ENCODE peak calls at places on chromosomes 13 and 19, in four cellular contexts. S is fibroblast of pulmonary artery; I is GM04503; M is stimulated activated CD4-positive, alpha-beta T cell treated with anti-CD3 and anti-CD28 coated beads, Interleukin-15, amount 100 ng/mL, for 1 hour. Z is an unnamed sample.

GRCh38 chr13:21328201-21328600 is 130.9 kb downstream of the ZDHHC20 start:
- DNase-seq in S (no peak), I (no peak), M (no peak), Z (no peak)

GRCh38 chr13:106919093-106919492 is 351.2 kb upstream of the ARGLU1 start:
- DNase-seq in S (peak), I (no peak), M (no peak), Z (no peak)

GRCh38 chr19:58361900-58362271 is 665 bp downstream of the ZNF497 start:
- DNase-seq in S (peak), I (no peak), M (no peak), Z (peak)

GRCh38 chr19:35240322-35240721 is 8.5 kb upstream of the LSR start:
- DNase-seq in S (no peak), I (no peak), M (no peak), Z (no peak)

GRCh38 chr19:18659281-18660050 is 22.6 kb downstream of the KLHL26 start:
- DNase-seq in S (peak), I (no peak), M (no peak), Z (no peak)

GRCh38 chr13:27783111-27783510 is 9.2 kb upstream of the GSX1 start:
- DNase-seq in S (peak), I (no peak), M (no peak), Z (no peak)

GRCh38 chr19:6425732-6426686 is 1.4 kb upstream of the KHSRP start:
- DNase-seq in S (no peak), I (no peak), M (no peak), Z (no peak)

GRCh38 chr13:80341771-80342271 is 895 bp upstream of the SPRY2 start:
- DNase-seq in S (peak), I (no peak), M (no peak), Z (no peak)

GRCh38 chr19:14015454-14016035 is 9.4 kb upstream of the RFX1 start:
- DNase-seq in S (no peak), I (no peak), M (no peak), Z (no peak)

GRCh38 chr19:18093439-18094161 is 4.0 kb upstream of the MAST3 start:
- DNase-seq in S (peak), I (no peak), M (no peak), Z (no peak)

GRCh38 chr13:98206946-98207345 is 29.9 kb upstream of the RNF113B start:
- DNase-seq in S (peak), I (peak), M (no peak), Z (no peak)

GRCh38 chr13:45063261-45063870 is 56.9 kb upstream of the GTF2F2 start:
- DNase-seq in S (peak), I (no peak), M (no peak), Z (no peak)

GRCh38 chr13:46373623-46374022 is 13.4 kb downstream of the RUBCNL start:
- DNase-seq in S (no peak), I (no peak), M (no peak), Z (no peak)

GRCh38 chr19:15419413-15420025 is 731 bp upstream of the AKAP8L start:
- DNase-seq in S (peak), I (peak), M (no peak), Z (no peak)

GRCh38 chr19:10543420-10544241 is at the start of gene ATG4D:
- DNase-seq in S (peak), I (no peak), M (peak), Z (peak)

GRCh38 chr19:45574526-45574925 is 10.1 kb downstream of the OPA3 start:
- DNase-seq in S (no peak), I (no peak), M (no peak), Z (no peak)

GRCh38 chr19:43848821-43849220 is 21.7 kb downstream of the ZNF283 start:
- DNase-seq in S (no peak), I (no peak), M (no peak), Z (no peak)

GRCh38 chr19:5985098-5985783 is 7.3 kb upstream of the RANBP3 start:
- DNase-seq in S (peak), I (no peak), M (no peak), Z (no peak)

GRCh38 chr13:43046259-43046658 is 22.9 kb downstream of the DNAJC15 start:
- DNase-seq in S (no peak), I (no peak), M (no peak), Z (no peak)

GRCh38 chr19:1651061-1651547 is 1.3 kb downstream of the TCF3 start:
- DNase-seq in S (peak), I (no peak), M (peak), Z (peak)

GRCh38 chr19:15154002-15154612 is 46.7 kb downstream of the NOTCH3 start:
- DNase-seq in S (peak), I (no peak), M (no peak), Z (no peak)

GRCh38 chr19:1050989-1051788 is 11.3 kb downstream of the ABCA7 start:
- DNase-seq in S (no peak), I (no peak), M (no peak), Z (no peak)

GRCh38 chr13:67630640-67631039 is 400.5 kb upstream of the PCDH9 start:
- DNase-seq in S (no peak), I (no peak), M (no peak), Z (no peak)

GRCh38 chr19:56642711-56643459 is at the start of gene SMIM17:
- DNase-seq in S (no peak), I (no peak), M (no peak), Z (no peak)

GRCh38 chr13:36090592-36090991 is 40.6 kb downstream of the DCLK1 start:
- DNase-seq in S (no peak), I (no peak), M (no peak), Z (no peak)

GRCh38 chr19:35501684-35502083 is 11.4 kb upstream of the KRTDAP start:
- DNase-seq in S (peak), I (no peak), M (no peak), Z (no peak)

GRCh38 chr13:68923995-68924394 is 1183.6 kb upstream of the ATXN8OS start:
- DNase-seq in S (no peak), I (no peak), M (no peak), Z (no peak)

GRCh38 chr19:4437103-4437502 is 20.5 kb downstream of the UBXN6 start:
- DNase-seq in S (no peak), I (no peak), M (no peak), Z (no peak)

GRCh38 chr13:99320693-99321481 is 13.7 kb upstream of the GPR183 start:
- DNase-seq in S (peak), I (peak), M (no peak), Z (no peak)

GRCh38 chr19:7348587-7349230 is at the start of gene ARHGEF18:
- DNase-seq in S (no peak), I (no peak), M (peak), Z (peak)

GRCh38 chr19:10086904-10087256 is 763 bp downstream of the SHFL start:
- DNase-seq in S (no peak), I (no peak), M (no peak), Z (no peak)

GRCh38 chr19:54178581-54179261 is 5.8 kb upstream of the TMC4 start:
- DNase-seq in S (no peak), I (no peak), M (no peak), Z (no peak)

Z was measured in activated effector memory CD4-positive, alpha-beta T cell treated with Interleukin-2 at 50 U/mL for 16 hours.